ENCODE peak calls at places on chromosome 10, in six cellular contexts. U is sigmoid colon, I is H1, Q is breast epithelium, N is transverse colon, C is HepG2. Z is an unnamed sample.

GRCh38 chr10:114042895-114043531 is 653 bp upstream of the ADRB1 start:
- DNase-seq in U (peak; percentile 76), I (peak; percentile 70), Q (no peak), N (peak; percentile 21), C (no peak), Z (peak; percentile 36)

GRCh38 chr10:92720306-92721165 is 30.8 kb downstream of the HHEX start:
- DNase-seq in U (no peak), I (no peak), Q (no peak), N (no peak), C (no peak), Z (no peak)

GRCh38 chr10:29691564-29692064 is 56.8 kb upstream of the SVIL start:
- DNase-seq in U (no peak), I (no peak), Q (no peak), N (no peak), C (no peak), Z (no peak)

GRCh38 chr10:77315511-77316129 is 322.0 kb downstream of the KCNMA1 start:
- DNase-seq in U (no peak), I (no peak), Q (no peak), N (no peak), C (no peak), Z (no peak)

GRCh38 chr10:112792487-112793196 is 157.4 kb upstream of the TCF7L2 start:
- DNase-seq in U (peak; percentile 86), I (peak; percentile 43), Q (no peak), N (peak; percentile 70), C (no peak), Z (no peak)

GRCh38 chr10:77836299-77836820 is 90.2 kb downstream of the DLG5 start:
- DNase-seq in U (no peak), I (no peak), Q (no peak), N (peak; percentile 68), C (no peak), Z (peak; percentile 57)

GRCh38 chr10:110042181-110042580 is 34.4 kb downstream of the ADD3 start:
- DNase-seq in U (no peak), I (no peak), Q (no peak), N (no peak), C (no peak), Z (no peak)

GRCh38 chr10:57917019-57917418 is 350.7 kb downstream of the IPMK start:
- DNase-seq in U (no peak), I (no peak), Q (no peak), N (no peak), C (no peak), Z (no peak)

GRCh38 chr10:9685596-9685995 is 1332.1 kb upstream of the CELF2 start:
- DNase-seq in U (no peak), I (no peak), Q (no peak), N (no peak), C (no peak), Z (no peak)

GRCh38 chr10:30784521-30784895 is 155.0 kb upstream of the LYZL2 start:
- DNase-seq in U (peak; percentile 44), I (no peak), Q (no peak), N (no peak), C (no peak), Z (no peak)

GRCh38 chr10:5595591-5596590 is 70.5 kb downstream of the ASB13 start:
- DNase-seq in U (no peak), I (no peak), Q (no peak), N (no peak), C (no peak), Z (no peak)

GRCh38 chr10:122331615-122332446 is 42.7 kb upstream of the PLEKHA1 start:
- DNase-seq in U (no peak), I (no peak), Q (no peak), N (no peak), C (peak; percentile 93), Z (no peak)

GRCh38 chr10:50310560-50311174 is 59.4 kb upstream of the ASAH2 start:
- DNase-seq in U (no peak), I (peak; percentile 77), Q (no peak), N (peak; percentile 18), C (peak; percentile 17), Z (no peak)

GRCh38 chr10:4684434-4684833 is 141.6 kb upstream of the AKR1E2 start:
- DNase-seq in U (no peak), I (no peak), Q (no peak), N (no peak), C (no peak), Z (no peak)

GRCh38 chr10:129963831-129964501 is at the start of gene EBF3:
- DNase-seq in U (peak; percentile 84), I (peak; percentile 91), Q (no peak), N (peak; percentile 44), C (no peak), Z (peak; percentile 50)

GRCh38 chr10:96830511-96831199 is 1.4 kb upstream of the LCOR start:
- DNase-seq in U (peak; percentile 75), I (peak; percentile 86), Q (no peak), N (peak; percentile 89), C (peak; percentile 66), Z (peak; percentile 83)

GRCh38 chr10:34815174-34816066 is at the start of gene PARD3:
- DNase-seq in U (peak; percentile 87), I (peak; percentile 76), Q (no peak), N (peak; percentile 73), C (peak; percentile 38), Z (peak; percentile 68)

GRCh38 chr10:31075434-31075833 is 43.8 kb upstream of the ZNF438 start:
- DNase-seq in U (no peak), I (no peak), Q (no peak), N (no peak), C (no peak), Z (no peak)

GRCh38 chr10:71763352-71764127 is 9.8 kb downstream of the VSIR start:
- DNase-seq in U (no peak), I (no peak), Q (no peak), N (no peak), C (no peak), Z (no peak)

GRCh38 chr10:71757450-71757918 is 15.8 kb downstream of the VSIR start:
- DNase-seq in U (no peak), I (no peak), Q (no peak), N (no peak), C (no peak), Z (no peak)

GRCh38 chr10:71761541-71762113 is 11.7 kb downstream of the VSIR start:
- DNase-seq in U (no peak), I (no peak), Q (no peak), N (no peak), C (no peak), Z (no peak)

GRCh38 chr10:71762324-71762723 is 11.0 kb downstream of the VSIR start:
- DNase-seq in U (no peak), I (no peak), Q (no peak), N (no peak), C (no peak), Z (no peak)

GRCh38 chr10:71761105-71761511 is 12.2 kb downstream of the VSIR start:
- DNase-seq in U (no peak), I (no peak), Q (no peak), N (no peak), C (no peak), Z (no peak)
- H3K4me1 ChIP-seq in U (peaks cover 63% of the 10 kb centered on the region), I (no peaks in the 10 kb centered on the region), Q (peaks cover 12% of the 10 kb centered on the region), N (peaks cover 68% of the 10 kb centered on the region), C (peaks cover 35% of the 10 kb centered on the region), Z (peaks cover 79% of the 10 kb centered on the region)

DNA sequence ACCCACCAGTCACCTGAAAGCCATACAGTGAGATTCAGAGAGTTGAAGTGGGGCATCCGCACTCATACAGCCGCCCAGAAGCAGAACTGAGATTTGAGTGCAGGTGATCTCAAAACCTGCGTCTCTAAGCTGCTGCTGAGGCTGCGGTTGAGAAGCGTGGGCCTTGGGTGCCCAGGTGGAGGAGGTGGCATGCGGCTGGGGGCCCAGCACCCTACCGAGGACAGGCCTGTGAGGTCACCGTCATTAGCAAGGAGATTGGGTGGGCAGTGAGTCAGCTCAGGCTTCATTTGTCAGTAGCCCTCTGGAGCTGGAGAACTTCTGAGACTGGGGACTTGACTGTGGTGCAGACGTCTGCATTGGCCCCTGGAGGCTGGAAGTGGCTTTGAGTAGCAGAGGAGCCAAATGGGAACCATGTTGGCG is 29.8 kb downstream of the ZMIZ1 start:
- DNase-seq in U (no peak), I (no peak), Q (no peak), N (no peak), C (no peak), Z (no peak)
- TF ChIP-seq POLR2AphosphoS5 in U (no peak), I (no peak), Q (no peak), N (no peak), C (no peak), Z (no peak)

DNA sequence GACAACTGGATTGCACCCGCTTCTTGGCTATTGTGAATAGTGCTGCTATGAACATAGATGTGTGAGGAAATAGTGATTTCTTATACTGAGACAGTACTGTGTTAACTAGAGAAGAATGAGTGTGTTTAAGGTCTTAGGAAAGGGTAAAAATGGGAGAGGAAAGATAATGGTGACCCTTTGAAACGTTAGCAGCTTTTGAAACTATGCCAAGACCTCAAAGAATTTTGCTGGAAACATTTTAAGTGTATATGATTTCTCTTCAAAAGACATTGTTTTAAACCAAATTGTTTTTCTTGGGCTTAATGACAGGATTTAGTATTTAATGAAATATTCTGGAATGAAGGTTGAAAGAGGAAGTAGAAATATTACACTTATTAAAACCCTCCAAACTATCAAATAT is 100.8 kb upstream of the ARHGAP21 start:
- DNase-seq in U (no peak), I (no peak), Q (no peak), N (no peak), C (no peak), Z (no peak)
- H3K4me1 ChIP-seq in U (peaks cover 14% of the 10 kb centered on the region), I (no peaks in the 10 kb centered on the region), Q (no peaks in the 10 kb centered on the region), N (peaks cover 6% of the 10 kb centered on the region), C (no peaks in the 10 kb centered on the region), Z (no peaks in the 10 kb centered on the region)

GRCh38 chr10:10755490-10755889 is 262.2 kb upstream of the CELF2 start:
- DNase-seq in U (no peak), I (no peak), Q (no peak), N (no peak), C (no peak), Z (no peak)
- TF ChIP-seq POLR2AphosphoS5 in U (no peak), I (no peak), Q (no peak), N (no peak), C (no peak), Z (no peak)

DNA sequence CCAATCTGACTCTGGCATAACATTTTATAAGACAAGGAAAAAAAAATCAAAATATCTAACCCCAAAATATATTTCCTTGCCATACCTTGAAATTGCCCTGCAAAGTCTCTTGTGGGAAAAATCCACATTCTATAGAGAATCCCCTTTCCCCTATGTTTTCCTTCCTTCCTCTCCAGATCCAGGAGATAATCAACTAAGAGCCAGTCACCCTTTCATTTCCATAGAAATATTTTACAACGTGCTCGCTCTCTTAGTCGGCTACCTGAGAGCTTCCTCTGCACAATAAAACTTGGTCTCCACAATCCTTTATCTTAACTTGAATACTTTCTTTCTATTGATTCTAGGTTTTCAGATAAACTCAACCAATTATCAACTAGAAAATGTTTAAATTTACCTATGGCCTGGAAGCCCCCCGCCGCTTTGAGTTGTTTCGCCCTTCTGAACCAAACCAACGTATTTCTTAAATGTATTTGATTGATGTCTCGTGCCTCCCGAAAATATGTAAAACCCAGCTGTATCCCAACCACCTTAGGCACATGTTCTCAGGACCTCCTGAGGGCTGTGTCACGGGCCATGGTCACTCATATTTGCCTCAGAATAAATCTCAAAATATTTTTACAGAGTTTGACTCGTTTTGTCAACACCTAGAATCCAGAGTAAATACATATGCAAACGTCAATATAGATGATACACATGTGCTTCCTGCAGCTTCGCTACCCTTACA is 868 bp downstream of the PSAP start:
- DNase-seq in U (no peak), I (no peak), Q (no peak), N (no peak), C (no peak), Z (no peak)
- H3K4me1 ChIP-seq in U (peaks cover 56% of the 10 kb centered on the region), I (peaks cover 7% of the 10 kb centered on the region), Q (peaks cover 3% of the 10 kb centered on the region), N (peaks cover 51% of the 10 kb centered on the region), C (peaks cover 60% of the 10 kb centered on the region), Z (peaks cover 43% of the 10 kb centered on the region)

GRCh38 chr10:70404906-70405824 is 1.2 kb downstream of the EIF4EBP2 start:
- DNase-seq in U (peak; percentile 98), I (no peak), Q (peak; percentile 59), N (peak; percentile 79), C (peak; percentile 83), Z (peak; percentile 74)
- TF ChIP-seq POLR2AphosphoS5 in U (peak; percentile 87), I (no peak), Q (peak; percentile 39), N (peak; percentile 76), C (no peak), Z (peak; percentile 77)

GRCh38 chr10:86773486-86773885 is 17.1 kb downstream of the BMPR1A start:
- DNase-seq in U (no peak), I (no peak), Q (no peak), N (no peak), C (no peak), Z (no peak)
- H3K4me1 ChIP-seq in U (peaks cover 85% of the 10 kb centered on the region), I (peaks cover 13% of the 10 kb centered on the region), Q (peaks cover 9% of the 10 kb centered on the region), N (peaks cover 48% of the 10 kb centered on the region), C (peaks cover 47% of the 10 kb centered on the region), Z (peaks cover 27% of the 10 kb centered on the region)